ENCODE peak calls at places on chromosomes 12 and 14, in eight cellular contexts. One of them, this sample, is unnamed.

GRCh38 chr14:96240641-96241040 is 15.4 kb upstream of the BDKRB1 start:
- DNase-seq in heart left ventricle: no peak
- DNase-seq in activated CD4-positive, alpha-beta T cell treated with anti-CD3 and anti-CD28 coated beads for 4 hours: no peak
- DNase-seq in activated B cell treated with CpG ODN at 0.5 μM for 24 hours: no peak
- DNase-seq in stimulated activated CD4-positive, alpha-beta T cell treated with anti-CD3 and anti-CD28 coated beads, TNF-alpha, amount 100 ng/mL, for 24 hours: no peak
- DNase-seq in activated T-cell treated with anti-CD3 and anti-CD28 coated beads, Interleukin-2, amount 50 U/mL, for 4 hours: no peak
- DNase-seq in LHCN-M2: no peak
- DNase-seq in uterus: no peak
- DNase-seq in this sample: no peak

GRCh38 chr12:110780448-110780847 is 37.8 kb upstream of the PPP1CC start:
- DNase-seq in activated B cell treated with CpG ODN at 0.5 μM for 24 hours: no peak
- DNase-seq in LHCN-M2: no peak
- DNase-seq in stimulated activated CD4-positive, alpha-beta T cell treated with anti-CD3 and anti-CD28 coated beads, TNF-alpha, amount 100 ng/mL, for 24 hours: peak
- DNase-seq in activated CD4-positive, alpha-beta T cell treated with anti-CD3 and anti-CD28 coated beads for 4 hours: peak
- DNase-seq in activated T-cell treated with anti-CD3 and anti-CD28 coated beads, Interleukin-2, amount 50 U/mL, for 4 hours: peak
- DNase-seq in uterus: no peak
- DNase-seq in heart left ventricle: no peak
- DNase-seq in this sample: no peak

GRCh38 chr14:50242566-50243288 is 11.3 kb upstream of the SOS2 start:
- DNase-seq in activated T-cell treated with anti-CD3 and anti-CD28 coated beads, Interleukin-2, amount 50 U/mL, for 4 hours: no peak
- DNase-seq in uterus: no peak
- DNase-seq in activated CD4-positive, alpha-beta T cell treated with anti-CD3 and anti-CD28 coated beads for 4 hours: no peak
- DNase-seq in heart left ventricle: no peak
- DNase-seq in stimulated activated CD4-positive, alpha-beta T cell treated with anti-CD3 and anti-CD28 coated beads, TNF-alpha, amount 100 ng/mL, for 24 hours: no peak
- DNase-seq in activated B cell treated with CpG ODN at 0.5 μM for 24 hours: no peak
- DNase-seq in LHCN-M2: no peak
- DNase-seq in this sample: no peak

GRCh38 chr14:103676881-103677675 is 38.2 kb downstream of the XRCC3 start:
- DNase-seq in activated CD4-positive, alpha-beta T cell treated with anti-CD3 and anti-CD28 coated beads for 4 hours: no peak
- DNase-seq in uterus: no peak
- DNase-seq in heart left ventricle: no peak
- DNase-seq in activated B cell treated with CpG ODN at 0.5 μM for 24 hours: no peak
- DNase-seq in LHCN-M2: no peak
- DNase-seq in activated T-cell treated with anti-CD3 and anti-CD28 coated beads, Interleukin-2, amount 50 U/mL, for 4 hours: no peak
- DNase-seq in stimulated activated CD4-positive, alpha-beta T cell treated with anti-CD3 and anti-CD28 coated beads, TNF-alpha, amount 100 ng/mL, for 24 hours: no peak
- DNase-seq in this sample: no peak

GRCh38 chr12:75767957-75768356 is 256.5 kb upstream of the KRR1 start:
- DNase-seq in activated T-cell treated with anti-CD3 and anti-CD28 coated beads, Interleukin-2, amount 50 U/mL, for 4 hours: no peak
- DNase-seq in activated CD4-positive, alpha-beta T cell treated with anti-CD3 and anti-CD28 coated beads for 4 hours: no peak
- DNase-seq in activated B cell treated with CpG ODN at 0.5 μM for 24 hours: no peak
- DNase-seq in heart left ventricle: no peak
- DNase-seq in LHCN-M2: no peak
- DNase-seq in uterus: no peak
- DNase-seq in stimulated activated CD4-positive, alpha-beta T cell treated with anti-CD3 and anti-CD28 coated beads, TNF-alpha, amount 100 ng/mL, for 24 hours: no peak
- DNase-seq in this sample: no peak

GRCh38 chr14:93564918-93565317 is 134.2 kb downstream of the UNC79 start:
- DNase-seq in stimulated activated CD4-positive, alpha-beta T cell treated with anti-CD3 and anti-CD28 coated beads, TNF-alpha, amount 100 ng/mL, for 24 hours: no peak
- DNase-seq in heart left ventricle: no peak
- DNase-seq in activated T-cell treated with anti-CD3 and anti-CD28 coated beads, Interleukin-2, amount 50 U/mL, for 4 hours: no peak
- DNase-seq in LHCN-M2: no peak
- DNase-seq in activated B cell treated with CpG ODN at 0.5 μM for 24 hours: no peak
- DNase-seq in activated CD4-positive, alpha-beta T cell treated with anti-CD3 and anti-CD28 coated beads for 4 hours: no peak
- DNase-seq in uterus: no peak
- DNase-seq in this sample: no peak

GRCh38 chr12:6631549-6631961 is 4.2 kb downstream of the LPAR5 start:
- DNase-seq in uterus: no peak
- DNase-seq in LHCN-M2: no peak
- DNase-seq in activated CD4-positive, alpha-beta T cell treated with anti-CD3 and anti-CD28 coated beads for 4 hours: no peak
- DNase-seq in activated B cell treated with CpG ODN at 0.5 μM for 24 hours: no peak
- DNase-seq in activated T-cell treated with anti-CD3 and anti-CD28 coated beads, Interleukin-2, amount 50 U/mL, for 4 hours: no peak
- DNase-seq in heart left ventricle: peak
- DNase-seq in stimulated activated CD4-positive, alpha-beta T cell treated with anti-CD3 and anti-CD28 coated beads, TNF-alpha, amount 100 ng/mL, for 24 hours: no peak
- DNase-seq in this sample: no peak

GRCh38 chr12:45644521-45644920 is 85.0 kb upstream of the ARID2 start:
- DNase-seq in LHCN-M2: peak
- DNase-seq in activated T-cell treated with anti-CD3 and anti-CD28 coated beads, Interleukin-2, amount 50 U/mL, for 4 hours: no peak
- DNase-seq in heart left ventricle: no peak
- DNase-seq in uterus: no peak
- DNase-seq in activated B cell treated with CpG ODN at 0.5 μM for 24 hours: no peak
- DNase-seq in activated CD4-positive, alpha-beta T cell treated with anti-CD3 and anti-CD28 coated beads for 4 hours: no peak
- DNase-seq in stimulated activated CD4-positive, alpha-beta T cell treated with anti-CD3 and anti-CD28 coated beads, TNF-alpha, amount 100 ng/mL, for 24 hours: no peak
- DNase-seq in this sample: no peak

GRCh38 chr14:69003626-69004025 is 24.5 kb upstream of the ACTN1 start:
- DNase-seq in activated CD4-positive, alpha-beta T cell treated with anti-CD3 and anti-CD28 coated beads for 4 hours: no peak
- DNase-seq in activated B cell treated with CpG ODN at 0.5 μM for 24 hours: no peak
- DNase-seq in heart left ventricle: no peak
- DNase-seq in LHCN-M2: no peak
- DNase-seq in stimulated activated CD4-positive, alpha-beta T cell treated with anti-CD3 and anti-CD28 coated beads, TNF-alpha, amount 100 ng/mL, for 24 hours: no peak
- DNase-seq in activated T-cell treated with anti-CD3 and anti-CD28 coated beads, Interleukin-2, amount 50 U/mL, for 4 hours: no peak
- DNase-seq in uterus: no peak
- DNase-seq in this sample: no peak

This sample was measured in progenitor cell of endocrine pancreas.